ENCODE peak calls at places on chromosomes 12 and 14, in four cellular contexts. One of them, this sample, is unnamed.

GRCh38 chr12:89461649-89462612 is 62.7 kb downstream of the GALNT4 start:
- DNase-seq in HepG2: peak
- DNase-seq in A549: peak
- DNase-seq in K562: peak
- DNase-seq in this sample: no peak

GRCh38 chr12:110373025-110373876 is 30.3 kb downstream of the ANAPC7 start:
- DNase-seq in HepG2: no peak
- DNase-seq in A549: no peak
- DNase-seq in K562: no peak
- DNase-seq in this sample: no peak

GRCh38 chr12:105198961-105199360 is 37.0 kb downstream of the APPL2 start:
- DNase-seq in HepG2: peak
- DNase-seq in A549: no peak
- DNase-seq in K562: no peak
- DNase-seq in this sample: no peak

GRCh38 chr14:86712727-86713126 is 1182.8 kb downstream of the FLRT2 start:
- DNase-seq in HepG2: peak
- DNase-seq in A549: no peak
- DNase-seq in K562: no peak
- DNase-seq in this sample: no peak

GRCh38 chr12:14905269-14906004 is 19.8 kb upstream of the MGP start:
- DNase-seq in HepG2: no peak
- DNase-seq in A549: no peak
- DNase-seq in K562: no peak
- DNase-seq in this sample: no peak

GRCh38 chr14:42855159-42855558 is 1248.5 kb downstream of the LRFN5 start:
- DNase-seq in HepG2: no peak
- DNase-seq in A549: no peak
- DNase-seq in K562: no peak
- DNase-seq in this sample: no peak

GRCh38 chr14:105168979-105169507 is 467 bp upstream of the JAG2 start:
- DNase-seq in HepG2: no peak
- DNase-seq in A549: peak
- DNase-seq in K562: peak
- DNase-seq in this sample: peak

GRCh38 chr12:49032276-49032675 is 13.7 kb upstream of the PRKAG1 start:
- DNase-seq in HepG2: no peak
- DNase-seq in A549: no peak
- DNase-seq in K562: no peak
- DNase-seq in this sample: no peak

DNA sequence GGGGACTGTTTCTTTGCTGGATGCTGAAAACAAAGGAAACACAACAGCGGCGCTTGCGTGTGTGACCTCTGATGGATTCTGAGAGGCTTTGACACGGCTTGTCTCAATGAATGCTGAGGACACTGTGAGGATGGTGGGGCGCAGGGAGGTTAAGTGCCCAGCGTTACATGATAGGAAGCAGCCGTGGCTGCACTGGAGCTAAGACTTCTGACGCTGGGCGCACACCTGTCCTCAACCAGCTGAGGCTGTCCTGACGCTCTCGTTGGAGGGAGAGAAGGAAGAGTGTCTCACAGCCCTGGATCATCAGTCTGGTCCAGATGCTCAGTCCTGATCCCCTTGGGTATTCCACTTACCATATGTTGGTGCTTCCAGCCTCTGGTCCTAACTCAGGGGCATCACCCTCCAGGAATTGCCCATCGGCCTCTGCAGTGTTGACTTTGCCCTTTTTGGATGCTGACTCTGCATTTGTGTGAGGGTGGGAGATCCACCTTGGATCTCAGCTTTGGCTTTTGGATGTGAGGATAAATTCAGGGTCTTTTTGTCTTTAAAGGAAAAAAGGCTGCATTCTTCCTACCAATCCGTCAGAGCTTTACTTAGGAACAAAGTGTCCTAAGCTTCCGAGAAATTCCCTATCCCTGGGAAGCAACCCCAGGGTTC is 125.2 kb downstream of the ZNF664 start:
- DNase-seq in HepG2: no peak
- DNase-seq in A549: no peak
- DNase-seq in K562: no peak
- DNase-seq in this sample: no peak
- TF ChIP-seq HMGXB4 in HepG2: no peak
- TF ChIP-seq HMGXB4 in A549: no peak
- TF ChIP-seq HMGXB4 in K562: no peak
- TF ChIP-seq HMGXB4 in this sample: no peak

GRCh38 chr12:11815397-11815796 is 165.9 kb downstream of the ETV6 start:
- DNase-seq in HepG2: no peak
- DNase-seq in A549: no peak
- DNase-seq in K562: no peak
- DNase-seq in this sample: no peak

GRCh38 chr12:11813422-11813813 is 163.9 kb downstream of the ETV6 start:
- DNase-seq in HepG2: no peak
- DNase-seq in A549: no peak
- DNase-seq in K562: no peak
- DNase-seq in this sample: no peak

GRCh38 chr12:11814362-11814761 is 164.9 kb downstream of the ETV6 start:
- DNase-seq in HepG2: peak
- DNase-seq in A549: no peak
- DNase-seq in K562: no peak
- DNase-seq in this sample: no peak

GRCh38 chr12:11810962-11811361 is 161.5 kb downstream of the ETV6 start:
- DNase-seq in HepG2: no peak
- DNase-seq in A549: no peak
- DNase-seq in K562: no peak
- DNase-seq in this sample: no peak

GRCh38 chr12:11812558-11813421 is 163.3 kb downstream of the ETV6 start:
- DNase-seq in HepG2: peak
- DNase-seq in A549: no peak
- DNase-seq in K562: no peak
- DNase-seq in this sample: peak
- TF ChIP-seq HMGXB4 in HepG2: no peak
- TF ChIP-seq HMGXB4 in A549: no peak
- TF ChIP-seq HMGXB4 in K562: no peak
- TF ChIP-seq HMGXB4 in this sample: no peak

DNA sequence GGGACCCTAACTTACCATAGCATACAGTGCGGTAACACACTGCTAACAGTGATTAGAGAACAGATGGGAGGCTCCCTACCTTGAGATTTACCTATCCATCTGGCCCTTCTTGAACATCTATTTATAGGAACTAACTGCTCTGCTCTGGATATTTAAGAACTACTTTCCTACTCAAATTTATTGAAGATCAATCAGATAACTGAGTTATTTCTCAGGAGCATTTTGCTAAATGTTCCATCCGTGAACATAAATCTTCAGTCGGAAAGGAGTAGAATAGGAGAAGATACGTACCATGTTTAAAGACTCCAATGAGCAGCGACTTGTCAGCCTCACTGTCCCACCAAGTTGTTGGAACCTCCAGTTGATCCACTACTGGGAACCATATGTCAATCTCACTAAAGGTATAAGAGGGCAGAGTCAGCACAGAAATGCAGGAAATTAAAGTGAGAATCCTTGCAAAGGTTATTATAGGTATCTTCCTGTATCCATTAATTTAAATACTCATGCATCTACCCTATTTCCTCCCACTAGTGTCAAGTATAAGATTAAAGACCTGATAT is 15.6 kb upstream of the SUPT16H start:
- DNase-seq in HepG2: no peak
- DNase-seq in A549: no peak
- DNase-seq in K562: no peak
- DNase-seq in this sample: no peak
- TF ChIP-seq HMGXB4 in HepG2: no peak
- TF ChIP-seq HMGXB4 in A549: no peak
- TF ChIP-seq HMGXB4 in K562: no peak
- TF ChIP-seq HMGXB4 in this sample: no peak

GRCh38 chr14:54985156-54985555 is 41.7 kb downstream of the WDHD1 start:
- DNase-seq in HepG2: no peak
- DNase-seq in A549: no peak
- DNase-seq in K562: no peak
- DNase-seq in this sample: no peak
- TF ChIP-seq HMGXB4 in HepG2: no peak
- TF ChIP-seq HMGXB4 in A549: no peak
- TF ChIP-seq HMGXB4 in K562: no peak
- TF ChIP-seq HMGXB4 in this sample: no peak

DNA sequence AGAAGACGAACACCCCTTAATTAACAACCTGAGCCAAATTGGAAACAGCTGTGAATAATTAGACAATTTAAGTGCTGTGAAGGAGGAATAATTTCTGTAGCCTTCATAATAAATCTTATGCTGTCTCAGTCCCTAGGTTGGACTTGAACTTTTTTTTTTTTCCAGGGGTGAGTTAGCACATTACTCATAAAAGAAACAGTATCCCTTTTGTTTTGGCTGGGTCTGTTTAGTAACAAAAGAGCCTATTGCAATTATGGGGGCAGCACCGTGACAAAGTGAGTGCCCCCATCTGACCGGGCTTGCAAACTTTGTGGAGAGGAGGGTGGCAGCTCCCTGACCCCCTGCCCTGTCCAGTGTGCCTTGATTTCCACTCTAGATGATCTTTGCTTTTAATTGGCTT is 167.4 kb downstream of the DICER1 start:
- DNase-seq in HepG2: no peak
- DNase-seq in A549: no peak
- DNase-seq in K562: no peak
- DNase-seq in this sample: no peak
- TF ChIP-seq HMGXB4 in HepG2: no peak
- TF ChIP-seq HMGXB4 in A549: no peak
- TF ChIP-seq HMGXB4 in K562: no peak
- TF ChIP-seq HMGXB4 in this sample: no peak